ENCODE peak calls at places on chromosomes 11 and 22, in six cellular contexts. K is IMR-90, F is mesenchymal stem cell, L is trophoblast cell, P is neuronal stem cell, V is H1. A is an unnamed sample.

GRCh38 chr22:19579113-19579811 is 55.1 kb upstream of the CLDN5 start:
- DNase-seq in P (no peak), L (no peak), F (no peak), V (no peak), K (no peak), A (no peak)

GRCh38 chr22:31218565-31219262 is 6.6 kb downstream of the LIMK2 start:
- DNase-seq in K (no peak), P (no peak), F (no peak), V (no peak), L (no peak), A (no peak)

GRCh38 chr11:44463751-44464150 is 101.7 kb upstream of the CD82 start:
- DNase-seq in P (no peak), F (no peak), K (no peak), V (no peak), L (no peak), A (no peak)

GRCh38 chr22:41589260-41589600 is 410 bp downstream of the PMM1 start:
- DNase-seq in F (peak), V (peak), K (no peak), P (peak), L (no peak), A (no peak)

GRCh38 chr11:106786251-106786650 is 232.0 kb downstream of the GUCY1A2 start:
- DNase-seq in L (no peak), V (no peak), P (no peak), K (no peak), F (peak), A (no peak)

GRCh38 chr11:80155412-80156017 is 714.7 kb upstream of the TENM4 start:
- DNase-seq in F (peak), L (no peak), K (peak), P (peak), V (no peak), A (no peak)

GRCh38 chr11:109970516-109971183 is 122.5 kb upstream of the ZC3H12C start:
- DNase-seq in P (no peak), L (no peak), K (no peak), F (no peak), V (no peak), A (no peak)

GRCh38 chr11:112225753-112226061 is 521 bp upstream of the PTS start:
- DNase-seq in P (no peak), L (no peak), V (no peak), K (peak), F (no peak), A (no peak)

GRCh38 chr11:116901211-116901610 is 63.8 kb upstream of the APOA1 start:
- DNase-seq in K (no peak), P (no peak), V (no peak), L (no peak), F (no peak), A (no peak)

GRCh38 chr11:131674051-131674755 is 303.8 kb downstream of the NTM start:
- DNase-seq in V (peak), L (peak), F (peak), P (peak), K (peak), A (peak)

GRCh38 chr22:49753276-49753884 is 74.3 kb downstream of the BRD1 start:
- DNase-seq in L (no peak), P (no peak), V (no peak), F (no peak), K (no peak), A (no peak)

GRCh38 chr11:8403310-8403709 is 139.6 kb upstream of the LMO1 start:
- DNase-seq in K (peak), V (no peak), P (no peak), L (no peak), F (peak), A (no peak)

GRCh38 chr22:30574095-30574981 is at the start of gene GAL3ST1:
- DNase-seq in K (no peak), V (no peak), P (peak), F (no peak), L (no peak), A (peak)

GRCh38 chr22:48838376-48838775 is 989.3 kb downstream of the BRD1 start:
- DNase-seq in K (no peak), L (no peak), P (no peak), F (no peak), V (no peak), A (no peak)

GRCh38 chr11:103529217-103529684 is 420.0 kb downstream of the DYNC2H1 start:
- DNase-seq in P (no peak), K (peak), L (peak), F (peak), V (no peak), A (no peak)

GRCh38 chr11:96122601-96123044 is 198.7 kb upstream of the MTMR2 start:
- DNase-seq in K (peak), F (no peak), V (no peak), P (no peak), L (peak), A (no peak)

GRCh38 chr11:73087730-73088129 is 54.4 kb downstream of the FCHSD2 start:
- DNase-seq in V (no peak), F (peak), P (no peak), L (peak), K (peak), A (no peak)

GRCh38 chr11:73413246-73413645 is 37.0 kb downstream of the RELT start:
- DNase-seq in P (no peak), F (no peak), V (no peak), K (no peak), L (no peak), A (no peak)

GRCh38 chr22:29310863-29311339 is 4.5 kb downstream of the GAS2L1 start:
- DNase-seq in P (peak), L (peak), F (peak), V (no peak), K (peak), A (peak)

GRCh38 chr11:116826751-116827431 is 2.8 kb upstream of the APOC3 start:
- DNase-seq in K (no peak), L (no peak), P (no peak), V (no peak), F (no peak), A (no peak)

GRCh38 chr11:44842219-44842618 is 108.5 kb downstream of the TP53I11 start:
- DNase-seq in F (peak), P (no peak), K (peak), L (peak), V (no peak), A (no peak)

GRCh38 chr11:82937554-82937953 is 36.0 kb downstream of the DDIAS start:
- DNase-seq in F (no peak), L (no peak), V (no peak), P (no peak), K (no peak), A (no peak)

GRCh38 chr11:127058524-127058923 is 58.0 kb upstream of the KIRREL3 start:
- DNase-seq in F (no peak), V (no peak), P (no peak), K (no peak), L (no peak), A (no peak)

GRCh38 chr11:127056338-127056971 is 55.9 kb upstream of the KIRREL3 start:
- DNase-seq in P (no peak), K (no peak), F (no peak), L (no peak), V (no peak), A (no peak)

GRCh38 chr11:127055240-127055639 is 54.7 kb upstream of the KIRREL3 start:
- DNase-seq in P (no peak), V (no peak), K (no peak), L (no peak), F (no peak), A (no peak)

GRCh38 chr11:127063191-127063590 is 62.6 kb upstream of the KIRREL3 start:
- DNase-seq in F (no peak), L (no peak), V (no peak), K (no peak), P (no peak), A (no peak)

GRCh38 chr11:127059286-127060200 is 59.0 kb upstream of the KIRREL3 start:
- DNase-seq in F (no peak), K (no peak), P (no peak), V (no peak), L (no peak), A (no peak)
- H4K91ac ChIP-seq in F (no peak), K (no peak), P (no peak), V (no peak), L (no peak), A (no peak)

DNA sequence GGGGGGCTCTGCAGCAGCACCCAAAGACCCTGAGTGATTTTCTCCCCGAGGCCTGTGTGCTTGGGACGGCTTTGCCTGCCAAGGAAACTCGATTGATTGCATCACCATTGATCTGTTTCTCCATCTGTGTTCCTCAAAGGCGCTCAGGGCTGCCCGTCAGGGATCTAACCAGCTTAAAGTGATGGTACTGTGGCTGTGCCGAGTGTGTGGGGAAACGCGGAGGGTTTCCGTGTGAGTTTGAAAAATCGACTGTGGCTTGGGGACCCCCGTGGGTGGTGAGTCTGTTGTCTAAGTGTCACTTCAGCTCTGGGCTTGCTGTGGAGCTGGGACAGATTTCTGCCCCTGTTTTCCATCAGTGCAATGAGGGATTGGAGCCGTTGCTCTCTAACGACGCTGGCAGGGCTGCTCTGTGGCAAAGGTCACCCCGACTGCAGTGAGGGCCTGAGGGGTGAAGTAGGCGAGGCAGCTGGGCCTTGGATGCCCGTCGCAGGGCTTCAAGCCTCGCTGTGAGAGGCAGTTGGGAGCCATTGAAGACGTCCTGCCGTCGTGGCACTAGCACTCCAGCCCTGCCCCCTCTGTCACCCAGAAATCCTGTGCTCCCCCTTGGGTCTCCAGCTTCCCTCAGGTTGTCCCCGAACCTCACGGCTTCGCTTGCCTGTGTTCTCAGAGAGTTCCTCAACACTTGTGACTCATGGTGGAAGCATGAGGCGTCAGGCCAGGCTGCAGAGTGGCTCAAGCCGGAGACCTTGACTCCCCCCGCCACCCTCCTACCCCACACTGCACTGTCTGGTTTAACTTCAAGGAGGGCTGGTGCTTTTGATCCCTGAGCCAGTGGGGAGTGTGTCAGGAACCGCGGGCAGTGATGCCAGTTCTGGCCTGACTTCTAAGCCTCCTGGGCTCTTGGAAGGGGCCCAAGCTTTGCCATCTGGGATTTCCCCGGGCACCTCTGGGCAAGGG is 21.8 kb downstream of the CACNA1I start:
- DNase-seq in P (no peak), V (no peak), L (no peak), F (peak), K (peak), A (no peak)
- H4K91ac ChIP-seq in P (no peak), V (peak), L (no peak), F (peak), K (peak), A (no peak)

DNA sequence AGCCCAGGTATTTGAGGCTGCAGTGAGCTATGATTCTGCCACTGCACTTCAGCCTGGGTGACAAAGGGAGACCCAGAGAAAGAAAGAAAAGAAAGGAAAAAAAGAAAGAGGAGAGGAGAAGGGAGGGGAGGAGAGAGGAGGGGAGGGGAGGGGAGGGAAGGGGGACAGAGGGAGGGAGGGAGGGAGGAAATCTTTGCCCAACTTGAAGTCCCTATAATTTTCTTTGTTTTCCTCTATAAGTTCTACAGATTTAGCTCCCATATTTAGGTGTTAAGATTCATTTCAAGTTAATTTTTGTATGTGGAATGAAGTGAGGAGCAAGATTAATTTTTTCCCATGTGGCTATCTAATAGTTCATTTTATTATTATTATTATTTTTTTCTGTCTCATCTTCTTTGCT is 328.3 kb downstream of the LARGE1 start:
- DNase-seq in L (no peak), P (no peak), F (no peak), K (no peak), V (no peak), A (no peak)
- H4K91ac ChIP-seq in L (no peak), P (no peak), F (no peak), K (no peak), V (no peak), A (no peak)

GRCh38 chr11:47288066-47288465 is 18.1 kb downstream of the MADD start:
- DNase-seq in F (no peak), K (no peak), P (no peak), V (no peak), L (no peak), A (no peak)

GRCh38 chr11:47285969-47286770 is 16.2 kb downstream of the MADD start:
- DNase-seq in K (no peak), V (no peak), P (no peak), L (no peak), F (no peak), A (no peak)

GRCh38 chr11:47284151-47284550 is 14.2 kb downstream of the MADD start:
- DNase-seq in P (no peak), F (no peak), K (no peak), L (no peak), V (no peak), A (no peak)

GRCh38 chr11:47295385-47295784 is 25.5 kb downstream of the MADD start:
- DNase-seq in L (no peak), P (no peak), K (no peak), V (no peak), F (no peak), A (no peak)

GRCh38 chr11:47289856-47290255 is 19.9 kb downstream of the MADD start:
- DNase-seq in K (no peak), F (no peak), P (no peak), V (no peak), L (no peak), A (no peak)
- H4K91ac ChIP-seq in K (no peak), F (no peak), P (no peak), V (no peak), L (no peak), A (no peak)

DNA sequence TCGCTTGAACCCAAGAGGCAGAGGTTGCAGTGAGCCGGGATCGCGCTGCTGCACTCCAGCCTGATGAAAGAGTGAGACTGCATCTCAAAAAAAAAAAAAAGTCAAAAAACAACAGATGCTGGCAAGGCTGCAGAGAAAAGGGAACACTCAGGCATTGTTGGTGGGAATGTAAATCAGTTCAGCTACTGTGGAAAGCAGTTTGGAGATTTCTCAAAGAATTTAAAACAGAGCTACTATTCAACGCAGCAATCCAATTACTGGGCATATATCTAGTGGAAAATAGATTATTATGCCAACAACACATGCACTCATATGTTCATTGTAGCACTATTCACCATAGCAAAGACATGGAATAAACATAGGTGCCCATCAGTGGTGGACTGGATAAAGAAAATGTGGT is 89.7 kb downstream of the EFCAB6 start:
- DNase-seq in L (no peak), P (no peak), F (no peak), V (no peak), K (no peak), A (no peak)
- H4K91ac ChIP-seq in L (no peak), P (no peak), F (no peak), V (no peak), K (no peak), A (no peak)

GRCh38 chr22:24984122-24984521 is 31.6 kb downstream of the KIAA1671 start:
- DNase-seq in L (no peak), V (no peak), F (no peak), P (no peak), K (no peak), A (no peak)

GRCh38 chr22:24986816-24987215 is 34.3 kb downstream of the KIAA1671 start:
- DNase-seq in K (no peak), L (no peak), F (no peak), P (no peak), V (no peak), A (no peak)

GRCh38 chr22:24983151-24983550 is 30.6 kb downstream of the KIAA1671 start:
- DNase-seq in V (no peak), K (no peak), P (no peak), L (no peak), F (no peak), A (no peak)

GRCh38 chr22:24989135-24989534 is 36.6 kb downstream of the KIAA1671 start:
- DNase-seq in P (no peak), F (no peak), K (no peak), V (no peak), L (no peak), A (no peak)

DNA sequence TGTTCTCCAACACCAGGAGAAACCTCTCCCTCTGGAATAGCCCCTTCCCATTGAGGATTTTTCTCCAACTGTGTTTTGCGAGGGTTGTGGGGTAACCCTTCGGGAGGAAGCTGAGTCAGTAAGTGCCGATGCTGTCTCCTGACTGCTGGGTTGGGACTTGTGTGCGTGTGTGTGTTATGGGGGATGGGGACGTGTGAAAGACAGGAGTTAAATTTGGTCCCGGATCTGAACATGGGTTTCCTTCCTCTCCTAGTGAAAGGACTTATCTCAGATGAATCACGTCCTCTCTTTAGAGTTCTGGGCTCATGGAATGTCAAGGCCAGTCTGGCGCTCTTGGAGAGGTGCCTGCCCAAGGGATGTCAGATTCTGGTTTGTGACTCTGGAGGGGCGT is 33.3 kb downstream of the KIAA1671 start:
- DNase-seq in L (no peak), V (no peak), F (peak), K (peak), P (no peak), A (no peak)
- H4K91ac ChIP-seq in L (no peak), V (no peak), F (peak), K (no peak), P (no peak), A (no peak)

DNA sequence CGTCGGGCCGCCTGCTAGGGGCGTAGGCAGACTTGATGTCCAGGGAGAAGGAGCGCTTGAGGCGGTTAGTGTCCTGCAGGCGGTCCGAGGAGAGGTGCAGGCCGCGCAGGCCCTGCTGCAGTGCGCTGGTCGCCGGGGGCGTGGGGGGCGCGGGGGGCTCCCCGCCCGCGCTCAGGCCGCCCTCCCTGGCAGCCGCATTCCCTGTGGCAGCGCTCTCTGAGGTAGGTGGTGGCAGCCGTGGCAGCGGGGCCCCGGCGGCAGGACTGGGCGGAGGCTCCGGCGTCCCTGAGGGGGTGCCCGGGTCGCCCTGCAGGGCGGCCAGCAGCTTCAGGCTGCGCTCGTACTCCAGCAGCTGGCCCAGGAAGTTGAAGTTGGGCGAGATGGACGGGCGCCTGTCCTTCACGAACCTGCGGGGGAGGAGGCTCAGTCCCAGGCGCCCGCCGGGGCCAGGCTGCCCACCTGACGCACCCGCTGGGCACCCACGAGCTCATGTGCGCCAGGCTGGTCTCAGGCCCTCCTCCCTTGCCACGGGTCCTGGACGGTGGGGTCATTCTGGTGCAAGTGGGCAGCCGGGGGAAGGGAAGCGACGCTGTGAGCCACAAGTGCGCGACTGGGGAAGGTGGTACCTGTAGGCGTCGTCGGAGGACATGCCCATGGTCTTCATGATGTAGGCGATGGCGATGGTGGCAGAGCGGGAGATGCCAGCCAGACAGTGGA is 14.7 kb downstream of the DUSP8 start:
- DNase-seq in F (no peak), P (no peak), K (no peak), V (no peak), L (no peak), A (peak)
- H4K91ac ChIP-seq in F (no peak), P (no peak), K (peak), V (peak), L (no peak), A (no peak)

DNA sequence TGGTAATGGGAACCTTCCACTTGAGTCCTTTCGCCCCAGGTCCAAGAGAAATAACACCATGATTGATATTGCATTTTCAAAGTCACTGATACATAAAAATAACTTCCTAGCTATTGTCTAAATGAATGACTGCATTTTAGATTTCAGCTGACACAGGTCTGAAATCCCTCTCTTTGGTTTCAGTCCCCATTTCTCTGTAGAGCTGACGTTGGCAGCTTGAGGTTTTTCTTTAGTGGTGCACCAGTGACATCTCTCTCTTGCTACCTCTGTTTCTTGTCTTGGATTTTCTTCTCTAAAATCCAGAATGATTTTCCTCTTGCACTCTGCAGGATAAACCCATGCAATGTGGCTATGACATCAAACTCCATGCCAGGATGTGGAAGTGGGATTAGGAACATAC is 31.7 kb upstream of the SORL1 start:
- DNase-seq in P (no peak), V (no peak), F (no peak), K (no peak), L (no peak), A (no peak)
- H4K91ac ChIP-seq in P (no peak), V (no peak), F (no peak), K (no peak), L (no peak), A (no peak)

GRCh38 chr11:120012245-120012644 is 125.7 kb downstream of the TRIM29 start:
- DNase-seq in K (no peak), F (no peak), L (no peak), P (no peak), V (no peak), A (no peak)
- H4K91ac ChIP-seq in K (no peak), F (no peak), L (no peak), P (no peak), V (no peak), A (no peak)